ENCODE peak calls at places on chromosomes 3 and 15, in six cellular contexts. C is endothelial cell of umbilical vein, O is HepG2, H is PC-3, W is H1, K is SK-N-SH. G is an unnamed sample.
A peak's percentile ranks its signal among the peaks of the same experiment; 100 is the strongest.

GRCh38 chr3:138051946-138052802 is 42.2 kb downstream of the CLDN18 start:
- DNase-seq in C (peak; percentile 38), O (peak; percentile 28), H (peak; percentile 60), W (no peak), K (peak; percentile 34), G (no peak)

GRCh38 chr15:58985443-58985842 is 2.0 kb upstream of the RNF111 start:
- DNase-seq in C (no peak), O (peak; percentile 11), H (no peak), W (no peak), K (no peak), G (no peak)

GRCh38 chr3:128282392-128283196 is 129.3 kb downstream of the EEFSEC start:
- DNase-seq in C (no peak), O (no peak), H (no peak), W (no peak), K (peak; percentile 59), G (peak; percentile 85)

GRCh38 chr3:33202581-33203457 is 15.8 kb downstream of the SUSD5 start:
- DNase-seq in C (peak; percentile 8), O (no peak), H (peak; percentile 12), W (no peak), K (no peak), G (no peak)

GRCh38 chr15:63503739-63504246 is 600 bp upstream of the USP3 start:
- DNase-seq in C (peak; percentile 85), O (peak; percentile 71), H (peak; percentile 68), W (no peak), K (peak; percentile 44), G (peak; percentile 93)

GRCh38 chr15:58921267-58921666 is 12.2 kb downstream of the SLTM start:
- DNase-seq in C (no peak), O (no peak), H (no peak), W (no peak), K (no peak), G (no peak)

GRCh38 chr15:60720493-60721231 is 241.7 kb upstream of the ICE2 start:
- DNase-seq in C (no peak), O (no peak), H (no peak), W (no peak), K (no peak), G (no peak)

GRCh38 chr3:149373235-149374125 is 4.0 kb downstream of the TM4SF1 start:
- DNase-seq in C (peak; percentile 67), O (peak; percentile 70), H (peak; percentile 90), W (no peak), K (no peak), G (no peak)

GRCh38 chr3:36488077-36488789 is 107.9 kb downstream of the STAC start:
- DNase-seq in C (no peak), O (no peak), H (no peak), W (no peak), K (no peak), G (no peak)

GRCh38 chr3:63135362-63135761 is 142.7 kb upstream of the SYNPR start:
- DNase-seq in C (no peak), O (no peak), H (no peak), W (no peak), K (no peak), G (no peak)

GRCh38 chr3:120516142-120516541 is 65.3 kb upstream of the FSTL1 start:
- DNase-seq in C (no peak), O (no peak), H (no peak), W (no peak), K (peak; percentile 12), G (no peak)

GRCh38 chr3:169085827-169086226 is 577.7 kb downstream of the MECOM start:
- DNase-seq in C (no peak), O (no peak), H (peak; percentile 87), W (no peak), K (no peak), G (no peak)

GRCh38 chr15:101110681-101111569 is 140.9 kb downstream of the CHSY1 start:
- DNase-seq in C (no peak), O (no peak), H (no peak), W (no peak), K (no peak), G (no peak)

GRCh38 chr15:99385865-99386264 is 134.6 kb downstream of the LRRC28 start:
- DNase-seq in C (peak; percentile 53), O (peak; percentile 51), H (peak; percentile 11), W (no peak), K (no peak), G (peak; percentile 85)

GRCh38 chr15:25811481-25811906 is 51.6 kb downstream of the ATP10A start:
- DNase-seq in C (no peak), O (no peak), H (no peak), W (no peak), K (no peak), G (no peak)

GRCh38 chr3:52771702-52772101 is 962 bp upstream of the NEK4 start:
- DNase-seq in C (no peak), O (no peak), H (no peak), W (no peak), K (no peak), G (no peak)

GRCh38 chr3:47009225-47010049 is 30.0 kb downstream of the NBEAL2 start:
- DNase-seq in C (peak; percentile 91), O (no peak), H (no peak), W (peak; percentile 73), K (peak; percentile 99), G (peak; percentile 97)

GRCh38 chr3:15646924-15647511 is 45.5 kb downstream of the BTD start:
- DNase-seq in C (peak; percentile 98), O (no peak), H (peak; percentile 97), W (no peak), K (no peak), G (peak; percentile 73)

GRCh38 chr15:77057072-77057471 is 13.8 kb downstream of the TSPAN3 start:
- DNase-seq in C (no peak), O (no peak), H (no peak), W (no peak), K (no peak), G (no peak)

GRCh38 chr3:170622369-170623159 is 36.7 kb upstream of the SLC7A14 start:
- DNase-seq in C (no peak), O (no peak), H (no peak), W (no peak), K (peak; percentile 85), G (no peak)

GRCh38 chr3:130671545-130671944 is 75.1 kb downstream of the PIK3R4 start:
- DNase-seq in C (no peak), O (no peak), H (peak; percentile 20), W (no peak), K (no peak), G (no peak)

GRCh38 chr15:30872341-30872748 is 31.4 kb upstream of the FAN1 start:
- DNase-seq in C (no peak), O (no peak), H (peak; percentile 77), W (no peak), K (no peak), G (no peak)

GRCh38 chr3:72953325-72953956 is 43.2 kb upstream of the PPP4R2 start:
- DNase-seq in C (no peak), O (peak; percentile 95), H (peak; percentile 29), W (no peak), K (no peak), G (no peak)

GRCh38 chr3:183764854-183765731 is 60.3 kb downstream of the MAP6D1 start:
- DNase-seq in C (peak; percentile 29), O (no peak), H (peak; percentile 44), W (no peak), K (peak; percentile 23), G (no peak)

GRCh38 chr3:180871901-180872300 is 40.6 kb upstream of the FXR1 start:
- DNase-seq in C (no peak), O (no peak), H (no peak), W (no peak), K (no peak), G (no peak)

GRCh38 chr3:132421832-132422231 is 4.5 kb downstream of the DNAJC13 start:
- DNase-seq in C (no peak), O (peak; percentile 60), H (peak; percentile 12), W (no peak), K (no peak), G (no peak)

GRCh38 chr3:132417695-132418520 is 606 bp downstream of the DNAJC13 start:
- DNase-seq in C (peak; percentile 86), O (peak; percentile 53), H (peak; percentile 62), W (no peak), K (peak; percentile 55), G (no peak)

GRCh38 chr3:132416807-132417694 is at the start of gene DNAJC13:
- DNase-seq in C (peak; percentile 96), O (peak; percentile 87), H (peak; percentile 84), W (peak; percentile 58), K (peak; percentile 93), G (peak; percentile 98)

GRCh38 chr3:132422531-132422930 is 5.2 kb downstream of the DNAJC13 start:
- DNase-seq in C (no peak), O (no peak), H (no peak), W (no peak), K (no peak), G (no peak)

DNA sequence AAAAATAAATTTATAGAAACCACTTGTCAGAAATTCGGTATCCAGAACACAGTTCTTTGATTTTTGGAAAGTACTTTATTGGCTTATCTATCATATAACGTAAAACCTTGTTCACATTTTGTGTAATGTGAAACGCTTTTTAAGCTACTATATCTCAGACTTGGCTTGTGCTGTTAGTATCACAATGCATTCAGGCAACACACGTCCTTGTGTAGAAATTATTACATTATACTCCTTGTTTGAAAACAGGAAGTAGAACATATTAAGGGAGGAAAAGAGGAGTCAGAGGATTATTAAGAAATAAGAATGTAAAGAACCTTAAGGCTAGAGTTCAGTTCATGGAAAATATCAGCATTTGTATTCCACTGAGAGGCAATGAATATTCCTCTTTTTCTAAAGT is 1.6 kb downstream of the DNAJC13 start:
- DNase-seq in C (peak; percentile 64), O (no peak), H (no peak), W (no peak), K (no peak), G (no peak)
- H3K4me3 ChIP-seq in C (peak overlapping the region; percentile 87), O (peak overlapping the region; percentile 99), H (peak overlapping the region; percentile 97), W (peak overlapping the region; percentile 100), K (peak overlapping the region; percentile 97), G (peak overlapping the region; percentile 10)

GRCh38 chr15:92803536-92803851 is 96.6 kb upstream of the CHD2 start:
- DNase-seq in C (no peak), O (no peak), H (no peak), W (no peak), K (no peak), G (no peak)
- H3K9ac ChIP-seq in C (no peak overlapping the region), O (peak overlapping the region; percentile 49), H (peak overlapping the region; percentile 19), W (no peak overlapping the region), K (peak overlapping the region; percentile 42), G (no peak overlapping the region)

DNA sequence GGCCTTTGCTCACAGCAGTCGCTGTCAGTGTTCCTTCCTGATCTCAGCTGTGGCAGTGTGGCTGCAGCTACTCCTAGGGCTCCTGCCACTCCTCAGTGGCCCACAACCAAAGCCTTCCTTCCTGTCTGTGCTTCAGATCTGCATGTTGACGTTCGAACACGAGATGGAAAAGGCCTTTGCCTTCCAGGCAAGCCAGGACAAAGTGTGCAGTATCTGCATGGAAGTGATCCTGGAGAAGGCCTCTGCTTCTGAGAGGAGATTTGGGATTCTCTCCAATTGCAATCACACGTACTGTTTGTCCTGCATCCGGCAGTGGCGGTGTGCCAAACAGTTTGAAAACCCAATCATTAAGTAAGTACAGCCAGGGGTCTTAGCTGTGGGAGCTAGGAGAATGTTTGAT is 17.8 kb downstream of the MKRN2 start:
- DNase-seq in C (no peak), O (no peak), H (no peak), W (no peak), K (no peak), G (no peak)
- H3K36me3 ChIP-seq in C (peaks cover 40% of the 10 kb centered on the region), O (peaks cover 44% of the 10 kb centered on the region), H (peaks cover 69% of the 10 kb centered on the region), W (peaks cover 46% of the 10 kb centered on the region), K (peaks cover 49% of the 10 kb centered on the region), G (peaks cover 62% of the 10 kb centered on the region)

DNA sequence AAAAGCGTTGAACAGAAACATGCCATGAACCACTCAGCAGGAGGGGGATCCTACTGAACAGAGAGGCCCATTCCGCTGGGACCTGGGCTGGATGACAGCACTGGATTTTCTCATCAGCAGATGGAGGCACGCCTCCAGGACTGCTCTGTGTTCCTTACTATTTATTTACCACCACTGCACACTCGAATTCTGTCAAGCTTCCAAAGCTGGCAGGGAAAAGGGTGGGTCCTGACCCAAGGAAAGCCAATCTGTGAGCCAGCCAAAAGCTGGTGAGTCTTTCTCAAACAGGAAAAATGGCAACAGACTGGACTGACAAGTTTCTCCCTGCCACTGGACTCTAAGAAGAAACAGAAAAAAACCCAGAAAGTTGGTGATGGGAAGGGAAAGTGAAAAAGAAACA is 37.8 kb downstream of the CD47 start:
- DNase-seq in C (no peak), O (no peak), H (peak; percentile 96), W (no peak), K (no peak), G (no peak)
- H3K4me3 ChIP-seq in C (no peak overlapping the region), O (no peak overlapping the region), H (no peak overlapping the region), W (no peak overlapping the region), K (no peak overlapping the region), G (no peak overlapping the region)

G was measured in kidney.